ENCODE peak calls at places on chromosomes 7 and 10, in four cellular contexts. C is cardiac muscle cell, T is RWPE2, Q is IMR-90. H is an unnamed sample.

GRCh38 chr10:71279590-71280170 is 39.4 kb upstream of the SLC29A3 start:
- DNase-seq in T (no peak), C (no peak), Q (no peak), H (no peak)

GRCh38 chr10:102114861-102115618 is 5.1 kb downstream of the LDB1 start:
- DNase-seq in C (peak; percentile 93), Q (peak; percentile 65), T (peak; percentile 90), H (peak; percentile 91)

GRCh38 chr10:3002304-3002703 is 65.0 kb upstream of the PFKP start:
- DNase-seq in C (no peak), Q (no peak), T (no peak), H (peak; percentile 47)

GRCh38 chr10:124992462-124993344 is 50.8 kb downstream of the ZRANB1 start:
- DNase-seq in T (no peak), C (peak; percentile 57), Q (peak; percentile 63), H (no peak)

GRCh38 chr7:135147341-135147898 is 452 bp upstream of the TMEM140 start:
- DNase-seq in T (no peak), Q (peak; percentile 37), C (no peak), H (no peak)

GRCh38 chr7:77680266-77680665 is 16.0 kb upstream of the RSBN1L start:
- DNase-seq in Q (peak; percentile 78), T (no peak), C (no peak), H (no peak)

GRCh38 chr7:24336461-24336860 is 52.5 kb downstream of the NPY start:
- DNase-seq in C (peak; percentile 28), T (no peak), Q (no peak), H (no peak)

GRCh38 chr10:76881477-76882220 is 756.0 kb downstream of the KCNMA1 start:
- DNase-seq in Q (peak; percentile 56), C (no peak), T (no peak), H (no peak)

GRCh38 chr7:139776486-139777303 is 1.1 kb downstream of the HIPK2 start:
- DNase-seq in C (peak; percentile 41), T (no peak), Q (peak; percentile 54), H (peak; percentile 68)

GRCh38 chr7:407706-408539 is 111.7 kb downstream of the PDGFA start:
- DNase-seq in Q (no peak), C (no peak), T (peak; percentile 23), H (no peak)

GRCh38 chr10:65950075-65950474 is 975.8 kb upstream of the LRRTM3 start:
- DNase-seq in C (no peak), T (no peak), Q (no peak), H (no peak)

GRCh38 chr7:142603870-142604448 is 145.3 kb upstream of the PRSS1 start:
- DNase-seq in T (no peak), Q (peak; percentile 63), C (peak; percentile 73), H (peak; percentile 54)

GRCh38 chr10:49362596-49363260 is 33.2 kb downstream of the DRGX start:
- DNase-seq in C (no peak), Q (no peak), T (peak; percentile 30), H (no peak)

GRCh38 chr7:44382459-44383300 is 57.3 kb upstream of the CAMK2B start:
- DNase-seq in Q (peak; percentile 43), T (no peak), C (peak; percentile 19), H (no peak)

GRCh38 chr10:98684019-98684899 is 237.5 kb upstream of the HPS1 start:
- DNase-seq in Q (no peak), C (no peak), T (no peak), H (no peak)

GRCh38 chr7:116955801-116956514 is 2.7 kb downstream of the ST7 start:
- DNase-seq in T (no peak), C (no peak), Q (no peak), H (no peak)

GRCh38 chr10:67618116-67618515 is 77.9 kb downstream of the CTNNA3 start:
- DNase-seq in Q (peak; percentile 92), T (no peak), C (no peak), H (no peak)

GRCh38 chr10:14397069-14397468 is 66.3 kb upstream of the FRMD4A start:
- DNase-seq in Q (peak; percentile 100), T (peak; percentile 65), C (no peak), H (peak; percentile 97)
- H3K27ac ChIP-seq in Q (peak overlapping the region; percentile 47), T (peak overlapping the region; percentile 52), C (no peak overlapping the region), H (peak overlapping the region; percentile 100)

GRCh38 chr7:157952841-157953645 is 616.2 kb downstream of the DNAJB6 start:
- DNase-seq in T (no peak), C (no peak), Q (no peak), H (no peak)
- H3K9me3 ChIP-seq in T (peaks cover 4% of the 10 kb centered on the region), C (no peaks in the 10 kb centered on the region), Q (peaks cover 47% of the 10 kb centered on the region), H (peaks cover 3% of the 10 kb centered on the region)

DNA sequence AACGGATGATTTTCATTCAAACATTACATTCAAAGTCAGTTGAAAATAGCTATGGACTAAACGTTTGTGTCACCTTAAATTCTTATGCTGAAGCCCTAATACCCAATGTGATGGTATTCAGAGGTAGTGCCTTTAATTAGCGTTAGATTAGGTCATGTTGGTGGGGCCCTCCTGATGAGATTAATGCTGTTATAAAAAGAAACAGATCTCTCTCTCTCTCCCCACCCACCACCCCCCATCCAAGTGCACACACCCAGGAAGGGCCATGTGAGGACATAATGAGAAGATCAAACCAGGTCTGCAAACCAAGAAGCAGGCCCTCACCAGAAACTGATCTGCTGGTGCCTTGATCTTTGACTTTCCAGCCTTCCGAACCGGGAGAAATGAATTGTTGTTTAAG is 44.2 kb downstream of the ZNF438 start:
- DNase-seq in T (no peak), Q (no peak), C (no peak), H (no peak)
- H3K4me1 ChIP-seq in T (peaks cover 28% of the 10 kb centered on the region), Q (peaks cover 3% of the 10 kb centered on the region), C (peaks cover 15% of the 10 kb centered on the region), H (peaks cover 41% of the 10 kb centered on the region)

DNA sequence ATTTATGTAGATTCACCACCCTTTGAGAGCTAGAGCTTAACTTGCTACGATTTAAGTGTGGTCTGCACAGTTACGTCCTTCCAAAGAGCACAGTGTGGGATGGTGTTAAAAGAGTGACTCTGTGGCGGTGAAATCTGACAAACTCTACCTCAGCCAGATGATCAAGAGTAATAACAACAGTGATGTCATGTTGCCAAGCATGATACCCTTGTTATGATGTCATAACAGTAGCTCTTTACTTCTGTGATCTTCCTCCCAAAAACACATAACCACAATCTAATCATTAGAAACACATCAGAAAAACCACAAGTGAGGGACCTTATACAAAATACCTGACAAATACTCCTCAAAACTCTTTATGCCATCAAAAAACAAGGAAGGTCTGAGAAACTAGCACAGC is 649.3 kb downstream of the POM121L12 start:
- DNase-seq in Q (no peak), C (no peak), T (no peak), H (no peak)
- H3K27ac ChIP-seq in Q (no peak overlapping the region), C (no peak overlapping the region), T (no peak overlapping the region), H (no peak overlapping the region)

DNA sequence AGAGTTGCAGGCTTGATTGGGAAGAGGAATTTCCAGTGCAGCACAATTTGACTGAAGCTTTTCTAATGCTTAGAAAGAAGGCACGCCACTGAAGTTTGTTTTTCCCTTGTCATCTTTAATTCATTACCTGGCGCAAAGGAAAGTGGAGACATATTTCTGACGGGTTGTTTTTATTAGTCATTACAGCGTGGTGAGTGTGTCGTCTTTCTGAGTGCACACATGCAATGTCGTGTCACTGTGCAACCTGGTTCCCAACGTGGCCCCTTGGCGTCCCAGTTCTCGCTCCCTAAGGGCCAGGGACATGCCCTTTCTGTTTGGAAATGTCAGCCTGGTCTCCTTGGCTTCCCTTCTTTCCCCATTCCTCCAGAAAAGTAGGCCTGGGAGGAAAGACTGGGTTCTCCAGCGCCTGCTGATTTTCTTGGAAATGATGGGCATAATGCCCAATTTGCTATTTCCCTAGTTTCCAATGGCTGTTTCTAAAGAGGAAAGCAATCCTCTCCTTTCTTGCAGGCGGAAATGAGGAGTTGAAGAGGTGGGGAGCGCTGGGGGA is 250.0 kb downstream of the ARHGAP12 start:
- DNase-seq in T (no peak), C (no peak), Q (no peak), H (no peak)
- H3K9me3 ChIP-seq in T (peaks cover 8% of the 10 kb centered on the region), C (no peaks in the 10 kb centered on the region), Q (peaks cover 20% of the 10 kb centered on the region), H (peaks cover 5% of the 10 kb centered on the region)

GRCh38 chr10:80171248-80171660 is 34.1 kb downstream of the ANXA11 start:
- DNase-seq in T (no peak), Q (no peak), C (no peak), H (no peak)

GRCh38 chr10:80173441-80173840 is 31.9 kb downstream of the ANXA11 start:
- DNase-seq in C (no peak), Q (no peak), T (no peak), H (no peak)

GRCh38 chr10:80170641-80171040 is 34.7 kb downstream of the ANXA11 start:
- DNase-seq in T (no peak), Q (no peak), C (no peak), H (no peak)

GRCh38 chr10:80174641-80175395 is 30.5 kb downstream of the ANXA11 start:
- DNase-seq in T (no peak), Q (no peak), C (no peak), H (no peak)

DNA sequence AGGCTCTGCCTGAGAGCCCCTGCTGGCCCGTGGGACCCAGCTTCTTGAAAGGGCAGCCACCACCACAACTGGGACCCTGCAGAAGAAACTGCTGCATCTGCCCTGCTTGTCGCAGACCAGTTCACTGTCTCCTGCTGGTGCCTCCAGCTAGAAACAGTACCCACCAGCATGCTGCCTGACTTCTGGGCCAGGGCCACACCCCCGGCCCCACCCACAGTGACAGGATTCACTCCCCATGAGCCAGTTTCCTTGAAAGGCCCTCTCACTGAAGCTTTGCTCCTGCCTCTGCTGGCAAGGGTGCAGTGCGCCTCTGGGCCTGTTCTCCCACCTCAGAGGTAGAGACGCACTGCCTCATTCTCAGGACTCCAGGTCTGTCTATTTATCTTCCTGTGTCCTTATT is 32.4 kb downstream of the ANXA11 start:
- DNase-seq in Q (no peak), C (no peak), T (no peak), H (no peak)
- H3K4me1 ChIP-seq in Q (peaks cover 10% of the 10 kb centered on the region), C (peaks cover 4% of the 10 kb centered on the region), T (peaks cover 5% of the 10 kb centered on the region), H (peaks cover 5% of the 10 kb centered on the region)

DNA sequence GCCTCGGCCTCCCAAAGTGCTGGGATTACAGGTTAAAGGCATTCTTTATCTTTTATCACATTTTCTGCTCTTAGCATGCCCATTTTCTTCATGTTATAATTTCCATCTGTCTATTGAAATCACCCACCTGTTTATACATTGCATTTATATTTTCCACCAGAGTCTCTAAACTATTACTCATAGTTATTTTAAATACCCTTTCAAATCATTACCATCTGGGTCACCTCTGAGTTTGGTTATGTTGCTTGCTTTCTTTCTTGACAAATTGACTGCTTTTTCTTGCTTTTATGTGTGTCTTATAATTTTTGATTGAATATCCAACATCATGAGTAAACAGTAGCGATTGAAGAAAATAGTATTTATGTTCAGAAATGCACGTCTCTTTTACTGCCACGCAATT is 71.4 kb downstream of the TMEM270 start:
- DNase-seq in C (no peak), Q (peak; percentile 17), T (no peak), H (no peak)
- H3K27ac ChIP-seq in C (no peak overlapping the region), Q (no peak overlapping the region), T (no peak overlapping the region), H (no peak overlapping the region)

DNA sequence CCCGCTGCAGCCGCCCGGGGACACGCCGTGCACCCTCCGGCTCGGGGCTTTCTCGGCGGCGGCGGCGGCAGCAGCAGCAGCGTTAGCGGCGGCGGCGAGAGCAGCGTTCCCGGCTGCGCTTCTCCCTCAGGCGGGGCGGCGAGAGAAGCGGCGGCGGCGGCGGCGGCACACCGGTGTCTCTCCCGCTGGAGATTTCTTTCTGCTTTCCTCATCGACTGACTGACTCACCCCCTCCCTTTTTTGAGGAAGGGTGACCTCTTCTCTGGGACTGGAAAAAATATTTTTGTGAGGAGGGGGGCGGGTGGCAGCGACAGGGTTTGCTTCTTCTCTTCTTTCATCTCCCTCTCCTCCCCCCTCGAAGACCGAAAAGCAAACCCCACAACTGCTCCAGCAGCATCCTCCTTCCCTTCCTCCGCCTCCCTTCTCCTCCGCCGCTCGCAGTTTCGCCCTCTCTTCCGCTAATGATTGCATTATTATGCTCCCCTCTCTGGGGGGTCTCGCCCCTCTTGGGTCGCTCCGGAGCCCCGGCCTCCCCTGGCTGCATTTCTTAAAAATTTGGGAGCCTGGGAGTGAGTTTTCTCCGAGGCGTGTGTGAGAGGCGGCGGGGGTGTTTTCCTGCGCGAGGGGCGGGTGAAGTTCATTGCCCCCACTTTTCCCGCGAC is 343 bp downstream of the AUTS2 start:
- DNase-seq in T (no peak), C (no peak), Q (no peak), H (peak; percentile 19)
- H3K9me3 ChIP-seq in T (peaks cover 2% of the 10 kb centered on the region), C (no peaks in the 10 kb centered on the region), Q (no peaks in the 10 kb centered on the region), H (no peaks in the 10 kb centered on the region)